ENCODE peak calls at places on chromosomes 11 and 22, in four cellular contexts. R is thyroid gland, H is pancreas, B is midbrain. J is an unnamed sample.

GRCh38 chr11:77171885-77172665 is 44.0 kb downstream of the MYO7A start:
- DNase-seq in H (no peak), R (no peak), B (no peak), J (no peak)

GRCh38 chr22:48972979-48973693 is 854.5 kb downstream of the BRD1 start:
- DNase-seq in H (no peak), R (no peak), B (no peak), J (no peak)

GRCh38 chr22:49404020-49404419 is 423.7 kb downstream of the BRD1 start:
- DNase-seq in B (no peak), R (no peak), H (no peak), J (no peak)

GRCh38 chr11:61477734-61478148 is 30.8 kb upstream of the LRRC10B start:
- DNase-seq in B (peak), R (peak), H (peak), J (peak)

GRCh38 chr22:26597026-26597425 is 7.1 kb upstream of the TPST2 start:
- DNase-seq in B (no peak), H (no peak), R (no peak), J (no peak)

GRCh38 chr11:65539401-65540289 is 14.8 kb downstream of the SCYL1 start:
- DNase-seq in B (no peak), R (peak), H (peak), J (no peak)

GRCh38 chr11:121246021-121246768 is 46.4 kb upstream of the SC5D start:
- DNase-seq in H (no peak), B (no peak), R (no peak), J (no peak)

GRCh38 chr11:74278721-74279148 is 32.7 kb downstream of the P4HA3 start:
- DNase-seq in B (no peak), R (no peak), H (peak), J (no peak)

GRCh38 chr11:95359756-95360155 is 128.8 kb upstream of the SESN3 start:
- DNase-seq in H (no peak), B (no peak), R (no peak), J (no peak)

GRCh38 chr22:39244073-39244495 is 698 bp downstream of the PDGFB start:
- DNase-seq in H (no peak), R (no peak), B (no peak), J (no peak)

GRCh38 chr11:62851807-62852522 is 12.6 kb upstream of the WDR74 start:
- DNase-seq in R (no peak), B (no peak), H (no peak), J (no peak)

GRCh38 chr11:20007386-20007785 is 152.9 kb downstream of the DBX1 start:
- DNase-seq in B (no peak), R (no peak), H (peak), J (no peak)